ENCODE peak calls at places on chromosomes 13 and 19, in six cellular contexts. R, M, O, Q, Y and C are unnamed samples.

GRCh38 chr13:110719036-110719710 is 5.7 kb downstream of the ING1 start:
- DNase-seq in R (no peak), M (no peak), O (no peak), Q (no peak), Y (no peak), C (no peak)

GRCh38 chr19:48757741-48758144 is 2.4 kb downstream of the FGF21 start:
- DNase-seq in R (no peak), M (no peak), O (no peak), Q (no peak), Y (no peak), C (no peak)

GRCh38 chr19:51602189-51602854 is 27.9 kb downstream of the SIGLEC5 start:
- DNase-seq in R (no peak), M (no peak), O (no peak), Q (no peak), Y (no peak), C (no peak)

GRCh38 chr19:55640043-55640576 is 692 bp upstream of the ZNF580 start:
- DNase-seq in R (peak), M (peak), O (peak), Q (peak), Y (peak), C (no peak)

GRCh38 chr13:46996316-46996715 is 99.5 kb upstream of the HTR2A start:
- DNase-seq in R (no peak), M (no peak), O (no peak), Q (no peak), Y (no peak), C (no peak)

GRCh38 chr19:12806242-12807131 is at the start of gene RNASEH2A:
- DNase-seq in R (peak), M (peak), O (peak), Q (peak), Y (peak), C (peak)

GRCh38 chr13:72565893-72566292 is 161.5 kb downstream of the MZT1 start:
- DNase-seq in R (peak), M (no peak), O (peak), Q (peak), Y (no peak), C (no peak)

GRCh38 chr13:113813749-113814434 is 50.0 kb downstream of the GAS6 start:
- DNase-seq in R (peak), M (peak), O (no peak), Q (no peak), Y (no peak), C (no peak)

GRCh38 chr13:80157261-80157942 is 183.5 kb downstream of the SPRY2 start:
- DNase-seq in R (peak), M (no peak), O (no peak), Q (peak), Y (no peak), C (no peak)

GRCh38 chr13:107713314-107713713 is 502.0 kb downstream of the LIG4 start:
- DNase-seq in R (peak), M (no peak), O (no peak), Q (no peak), Y (no peak), C (no peak)

GRCh38 chr19:35350591-35350990 is 2.9 kb downstream of the FFAR1 start:
- DNase-seq in R (no peak), M (no peak), O (no peak), Q (no peak), Y (peak), C (peak)

GRCh38 chr19:17614476-17614875 is 59.0 kb downstream of the COLGALT1 start:
- DNase-seq in R (no peak), M (no peak), O (no peak), Q (no peak), Y (no peak), C (no peak)

GRCh38 chr13:60838581-60838980 is 441.6 kb downstream of the TDRD3 start:
- DNase-seq in R (no peak), M (no peak), O (no peak), Q (no peak), Y (no peak), C (no peak)

GRCh38 chr13:73938375-73939070 is 195.7 kb downstream of the KLF12 start:
- DNase-seq in R (peak), M (no peak), O (no peak), Q (peak), Y (no peak), C (no peak)

GRCh38 chr13:31149604-31150003 is 12.1 kb downstream of the HSPH1 start:
- DNase-seq in R (no peak), M (no peak), O (no peak), Q (no peak), Y (no peak), C (no peak)

GRCh38 chr19:58476498-58477015 is 405 bp downstream of the ZNF446 start:
- DNase-seq in R (peak), M (no peak), O (no peak), Q (no peak), Y (peak), C (no peak)

GRCh38 chr13:109043561-109044075 is 414.2 kb downstream of the MYO16 start:
- DNase-seq in R (no peak), M (no peak), O (no peak), Q (no peak), Y (no peak), C (no peak)

GRCh38 chr13:39565036-39565949 is 37.7 kb downstream of the LHFPL6 start:
- DNase-seq in R (peak), M (no peak), O (peak), Q (peak), Y (no peak), C (no peak)

GRCh38 chr13:86383151-86383550 is 583.9 kb upstream of the SLITRK6 start:
- DNase-seq in R (no peak), M (no peak), O (no peak), Q (no peak), Y (no peak), C (no peak)

GRCh38 chr19:54191671-54192453 is 754 bp downstream of the TSEN34 start:
- DNase-seq in R (peak), M (no peak), O (no peak), Q (no peak), Y (no peak), C (no peak)